ENCODE peak calls at places on chromosome 11, in six cellular contexts. L is fibroblast of pulmonary artery, P is fibroblast of mammary gland, V is activated B cell treated with CpG ODN at 0.5 μM for 24 hours, Z is B cell, S is breast epithelium. D is an unnamed sample.
A peak's percentile ranks its signal among the peaks of the same experiment; 100 is the strongest.

GRCh38 chr11:78080818-78081495 is 1.3 kb upstream of the NDUFC2 start:
- DNase-seq in L (peak; percentile 80), P (peak; percentile 15), V (no peak), Z (no peak), S (peak; percentile 5), D (no peak)

GRCh38 chr11:100892886-100893285 is 205.8 kb downstream of the ARHGAP42 start:
- DNase-seq in L (no peak), P (peak; percentile 35), V (no peak), Z (no peak), S (no peak), D (no peak)

GRCh38 chr11:71447791-71448256 is 369 bp downstream of the DHCR7 start:
- DNase-seq in L (no peak), P (no peak), V (no peak), Z (no peak), S (no peak), D (peak; percentile 51)

GRCh38 chr11:44258190-44258489 is 51.8 kb downstream of the ALX4 start:
- DNase-seq in L (no peak), P (peak; percentile 71), V (no peak), Z (no peak), S (no peak), D (no peak)

GRCh38 chr11:2204361-2205213 is 33.0 kb upstream of the TH start:
- DNase-seq in L (no peak), P (no peak), V (no peak), Z (peak; percentile 18), S (peak; percentile 25), D (no peak)

GRCh38 chr11:43419460-43419859 is 60.7 kb downstream of the TTC17 start:
- DNase-seq in L (peak; percentile 62), P (peak; percentile 52), V (no peak), Z (no peak), S (no peak), D (no peak)

GRCh38 chr11:17188675-17189074 is 19.1 kb downstream of the PIK3C2A start:
- DNase-seq in L (peak; percentile 10), P (no peak), V (no peak), Z (no peak), S (no peak), D (no peak)

GRCh38 chr11:19076744-19077589 is 16.4 kb upstream of the MRGPRX2 start:
- DNase-seq in L (peak; percentile 57), P (peak; percentile 37), V (peak; percentile 31), Z (no peak), S (no peak), D (peak; percentile 53)

GRCh38 chr11:725624-726202 is 19.7 kb downstream of the EPS8L2 start:
- DNase-seq in L (no peak), P (no peak), V (no peak), Z (no peak), S (no peak), D (no peak)

GRCh38 chr11:6240691-6241285 is 1.9 kb downstream of the CNGA4 start:
- DNase-seq in L (no peak), P (no peak), V (no peak), Z (no peak), S (no peak), D (no peak)

GRCh38 chr11:46826310-46827044 is 19.6 kb downstream of the CKAP5 start:
- DNase-seq in L (peak; percentile 79), P (peak; percentile 68), V (peak; percentile 66), Z (peak; percentile 70), S (peak; percentile 67), D (peak; percentile 77)
- TF ChIP-seq CTCF in L (no peak), P (no peak), V (no peak), Z (no peak), S (no peak), D (no peak)

DNA sequence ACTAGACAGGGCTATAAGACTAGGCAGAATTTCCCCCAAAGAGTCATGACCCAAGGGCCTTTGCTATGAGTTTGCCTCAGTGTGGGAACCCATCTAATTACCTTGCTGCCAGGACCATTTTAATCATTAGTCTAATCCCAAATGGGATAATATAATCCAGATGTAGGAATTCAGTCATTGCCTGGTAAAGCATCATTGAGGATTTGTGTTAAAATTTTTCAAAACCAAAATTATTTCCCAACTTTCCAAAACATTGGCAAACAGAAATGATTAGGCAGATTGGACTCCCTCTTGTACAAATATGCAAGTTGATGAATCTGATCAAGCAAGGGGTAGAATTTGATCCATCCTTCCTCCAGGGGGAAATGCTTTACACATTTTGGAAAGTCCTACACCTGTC is 16.2 kb upstream of the MMP13 start:
- DNase-seq in L (no peak), P (peak; percentile 75), V (no peak), Z (no peak), S (no peak), D (no peak)
- TF ChIP-seq CTCF in L (no peak), P (no peak), V (no peak), Z (no peak), S (no peak), D (no peak)

DNA sequence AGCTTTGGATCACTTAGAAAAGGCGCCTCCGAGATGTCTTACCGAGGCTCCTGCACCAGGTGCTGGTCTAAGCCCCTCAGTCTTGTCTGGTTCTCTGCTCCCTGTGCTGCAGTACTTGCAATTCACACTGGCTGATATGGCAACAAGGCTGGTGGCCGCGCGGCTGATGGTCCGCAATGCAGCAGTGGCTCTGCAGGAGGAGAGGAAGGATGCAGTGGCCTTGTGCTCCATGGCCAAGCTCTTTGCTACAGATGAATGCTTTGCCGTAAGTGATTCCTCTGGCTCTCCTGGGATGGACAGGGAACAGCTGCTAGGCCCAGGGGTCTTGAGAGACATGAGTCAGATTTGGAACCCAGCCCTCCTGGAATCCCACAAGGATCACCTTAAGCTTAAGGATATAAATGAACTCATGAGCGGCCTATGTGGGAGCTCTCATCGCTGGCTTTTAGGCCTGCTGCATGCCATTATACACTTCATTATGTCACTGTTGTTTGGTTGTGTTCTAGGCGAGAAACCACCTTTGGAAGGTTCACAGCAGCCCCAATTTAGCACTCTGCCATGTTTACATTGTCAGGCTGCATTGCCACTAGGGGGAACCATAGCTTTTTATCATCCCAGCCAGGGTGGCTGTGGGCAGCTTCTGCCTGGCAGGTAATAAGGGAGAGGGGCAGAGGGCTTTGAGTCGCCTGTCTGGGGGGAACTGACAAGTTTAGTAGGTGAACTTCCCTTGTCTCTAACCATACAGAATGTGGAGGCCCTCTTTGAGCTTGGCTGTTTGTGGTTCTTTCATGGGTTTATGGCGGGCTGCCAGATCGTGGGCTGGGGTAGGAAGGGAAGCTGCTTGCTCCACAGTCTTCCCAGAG is 8.5 kb downstream of the ACAD8 start:
- DNase-seq in L (peak; percentile 26), P (peak; percentile 25), V (no peak), Z (no peak), S (no peak), D (no peak)
- TF ChIP-seq CTCF in L (peak; percentile 61), P (peak; percentile 57), V (no peak), Z (peak; percentile 21), S (no peak), D (no peak)

DNA sequence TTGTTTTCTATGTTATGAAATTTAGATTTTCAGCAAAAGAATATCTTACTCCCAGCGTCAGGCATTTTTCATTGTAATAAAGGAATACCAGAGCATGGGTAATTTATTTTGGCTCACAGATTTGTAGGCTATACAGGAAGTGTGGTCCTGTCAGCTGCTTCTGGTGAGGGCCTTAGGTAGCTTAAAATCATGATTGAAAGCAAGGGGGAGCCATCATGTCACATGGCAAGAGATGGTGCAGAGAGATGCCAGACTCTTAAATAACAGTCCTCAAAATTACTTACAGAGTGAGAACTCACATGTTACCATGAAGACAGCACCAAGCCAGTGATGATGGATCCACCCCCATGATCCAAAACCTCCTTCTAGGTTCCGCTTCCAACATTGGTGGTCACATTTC is 825.0 kb upstream of the CHORDC1 start:
- DNase-seq in L (no peak), P (no peak), V (no peak), Z (no peak), S (no peak), D (no peak)
- TF ChIP-seq CTCF in L (no peak), P (no peak), V (no peak), Z (no peak), S (no peak), D (no peak)

DNA sequence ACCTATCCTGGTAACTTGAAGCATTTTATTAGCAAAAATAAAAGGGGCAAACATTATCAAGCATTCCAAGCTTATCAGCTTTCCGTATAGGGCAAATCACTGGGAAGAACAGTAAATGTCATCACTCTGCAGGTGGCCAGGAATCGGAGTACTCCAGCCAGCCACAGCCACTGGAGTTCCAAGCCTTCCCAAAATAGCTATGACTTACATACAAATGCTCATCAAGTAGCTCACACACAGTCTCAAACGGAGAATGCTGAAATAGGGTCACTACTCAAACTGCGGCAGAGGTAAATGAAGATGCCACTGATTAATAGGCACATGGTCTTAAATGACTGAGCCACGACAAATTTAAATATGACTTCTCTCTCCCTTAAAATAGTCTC is 2.1 kb downstream of the USP28 start:
- DNase-seq in L (no peak), P (peak; percentile 3), V (no peak), Z (no peak), S (no peak), D (no peak)
- TF ChIP-seq CTCF in L (no peak), P (no peak), V (no peak), Z (no peak), S (no peak), D (no peak)

DNA sequence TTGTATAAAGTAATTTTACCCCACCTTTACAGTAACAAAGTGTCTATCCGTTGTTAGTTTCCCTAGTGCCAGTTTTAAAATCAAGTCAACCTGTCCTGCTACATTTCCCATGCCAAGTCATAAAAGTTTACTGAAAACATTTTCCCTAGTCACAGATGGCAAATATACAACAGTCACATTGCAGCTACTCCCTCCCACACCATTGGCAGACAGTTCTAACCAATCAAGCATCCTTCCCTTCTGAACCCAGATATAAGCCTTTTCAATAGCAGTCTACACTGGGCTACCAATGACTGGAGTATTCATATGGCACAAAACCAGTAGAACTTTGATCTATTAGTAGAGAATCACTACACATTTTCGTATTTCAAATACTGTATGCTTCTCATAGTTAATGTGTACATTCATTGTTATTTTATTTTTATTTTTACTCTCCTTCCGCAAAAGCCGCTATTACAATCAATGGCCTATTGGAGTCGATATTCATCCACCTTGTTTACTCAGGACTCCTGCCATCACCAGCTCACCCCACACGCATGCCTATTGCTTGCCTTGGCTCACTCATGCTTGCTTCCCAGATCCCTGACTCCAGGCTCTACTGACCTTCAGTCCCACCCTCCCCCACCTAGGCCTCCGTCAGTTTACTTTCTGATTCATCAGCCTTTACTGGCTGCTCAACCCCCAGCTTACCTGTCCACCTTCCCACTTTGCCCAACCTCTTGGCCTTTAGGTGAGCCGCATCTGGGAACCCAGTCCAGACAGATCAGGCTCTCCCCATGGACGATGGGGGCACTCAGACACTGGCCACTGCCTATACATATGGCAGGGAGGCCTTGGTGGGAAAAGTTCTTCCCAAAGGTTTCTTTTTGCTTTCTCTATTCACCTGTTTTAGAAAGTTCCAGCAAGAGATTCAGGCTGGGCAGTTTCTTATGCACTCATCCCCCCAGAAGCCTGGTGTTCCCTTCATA is 408.4 kb downstream of the SOX6 start:
- DNase-seq in L (no peak), P (no peak), V (no peak), Z (no peak), S (no peak), D (no peak)
- TF ChIP-seq CTCF in L (no peak), P (no peak), V (no peak), Z (no peak), S (no peak), D (no peak)

DNA sequence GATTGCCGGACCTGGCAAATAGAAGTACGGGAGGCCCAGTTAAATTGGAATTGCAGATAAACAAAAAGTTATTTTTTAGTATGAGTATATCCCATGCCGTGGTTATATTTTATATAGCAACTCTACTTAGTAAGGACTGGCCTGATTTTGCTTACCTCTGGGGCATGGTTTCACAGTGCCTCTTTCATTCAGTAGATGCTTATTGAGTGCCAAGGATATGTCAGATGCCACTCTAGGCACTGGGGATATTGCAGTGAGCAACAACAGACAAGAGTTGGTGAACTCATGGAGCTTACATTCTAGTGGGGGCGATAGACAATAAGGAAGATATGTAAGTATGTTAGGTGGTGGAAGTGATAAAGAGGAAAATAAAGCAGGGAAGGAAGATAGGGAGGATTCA is 112.2 kb downstream of the TEAD1 start:
- DNase-seq in L (no peak), P (no peak), V (no peak), Z (no peak), S (no peak), D (no peak)
- TF ChIP-seq CTCF in L (no peak), P (no peak), V (no peak), Z (no peak), S (no peak), D (no peak)

D was measured in natural killer cell.